ENCODE peak calls at places on chromosomes 1 and 21, in nine cellular contexts. E is HTR-8/SVneo; K is stimulated activated CD4-positive, alpha-beta T cell treated with anti-CD3 and anti-CD28 coated beads, Interleukin-1b, Interleukin-23, amount 100 ng/mL, for 1 hour; Q is ureter; D is Ammon's horn; U is amniotic stem cell; Y is NCI-H774; B is NCI-H2029; I is CD14-positive monocyte. Z is an unnamed sample.

GRCh38 chr1:235923466-235924008 is 56.8 kb upstream of the LYST start:
- DNase-seq in D (no peak), B (peak), I (no peak), Q (no peak), U (no peak), K (no peak), Y (peak), E (no peak), Z (no peak)

GRCh38 chr1:163315773-163316374 is 5.9 kb upstream of the NUF2 start:
- DNase-seq in Q (no peak), B (no peak), D (peak), Y (peak), U (peak), E (no peak), K (peak), I (no peak), Z (peak)

GRCh38 chr1:33137800-33138199 is 44.0 kb downstream of the TRIM62 start:
- DNase-seq in D (peak), U (no peak), B (no peak), Y (no peak), Q (no peak), I (no peak), E (peak), K (peak), Z (no peak)

GRCh38 chr1:61140778-61141177 is 58.4 kb downstream of the NFIA start:
- DNase-seq in U (no peak), E (no peak), K (no peak), Y (no peak), I (no peak), B (no peak), D (no peak), Q (no peak), Z (no peak)

GRCh38 chr1:15948600-15949452 is 27.1 kb downstream of the ZBTB17 start:
- DNase-seq in B (no peak), I (peak), K (no peak), Q (peak), Y (no peak), E (no peak), U (peak), D (no peak), Z (no peak)

GRCh38 chr1:38817958-38818705 is 41.4 kb downstream of the RRAGC start:
- DNase-seq in U (no peak), D (no peak), B (no peak), Y (no peak), I (no peak), K (peak), E (peak), Q (no peak), Z (peak)

GRCh38 chr1:154842635-154843034 is 27.4 kb downstream of the KCNN3 start:
- DNase-seq in K (no peak), D (no peak), Q (no peak), B (no peak), E (no peak), U (no peak), Y (no peak), I (no peak), Z (no peak)

GRCh38 chr1:44826375-44827196 is 16.5 kb downstream of the PTCH2 start:
- DNase-seq in E (no peak), I (peak), B (no peak), K (no peak), U (no peak), D (peak), Q (no peak), Y (no peak), Z (no peak)

GRCh38 chr1:98496246-98496995 is 165.1 kb upstream of the SNX7 start:
- DNase-seq in B (no peak), E (peak), K (no peak), Q (no peak), I (no peak), Y (no peak), D (no peak), U (no peak), Z (no peak)

GRCh38 chr1:226466301-226466700 is 58.4 kb upstream of the PARP1 start:
- DNase-seq in Q (no peak), U (no peak), Y (no peak), E (no peak), I (no peak), B (no peak), D (peak), K (no peak), Z (no peak)

GRCh38 chr1:58764294-58764978 is 19.4 kb downstream of the JUN start:
- DNase-seq in U (peak), B (no peak), Y (no peak), K (no peak), I (no peak), D (no peak), E (no peak), Q (no peak), Z (no peak)

GRCh38 chr1:193185206-193185605 is 1.2 kb downstream of the B3GALT2 start:
- DNase-seq in U (no peak), K (no peak), Q (no peak), D (no peak), Y (no peak), I (no peak), B (no peak), E (no peak), Z (no peak)

GRCh38 chr21:44487831-44488230 is 32.5 kb downstream of the LRRC3 start:
- DNase-seq in D (no peak), K (peak), B (no peak), I (no peak), E (no peak), Y (no peak), Q (no peak), U (no peak), Z (peak)

GRCh38 chr1:172135923-172136610 is 284.4 kb upstream of the C1orf105 start:
- DNase-seq in Y (no peak), U (no peak), Q (no peak), B (no peak), E (no peak), D (no peak), I (no peak), K (no peak), Z (no peak)

GRCh38 chr1:28895896-28896608 is 18.3 kb upstream of the EPB41 start:
- DNase-seq in E (no peak), Y (no peak), D (no peak), B (no peak), I (no peak), Q (no peak), U (no peak), K (no peak), Z (no peak)

GRCh38 chr1:30419831-30420230 is 303.6 kb downstream of the MATN1 start:
- DNase-seq in I (no peak), U (no peak), D (no peak), E (no peak), B (no peak), Q (peak), Y (no peak), K (no peak), Z (no peak)

GRCh38 chr1:58883037-58883887 is 99.4 kb upstream of the JUN start:
- DNase-seq in E (peak), K (no peak), Q (peak), I (peak), U (peak), B (peak), Y (no peak), D (peak), Z (peak)

GRCh38 chr1:20950689-20951088 is 163.6 kb upstream of the HP1BP3 start:
- DNase-seq in U (no peak), I (no peak), K (no peak), B (no peak), E (no peak), Y (no peak), Q (no peak), D (no peak), Z (no peak)

GRCh38 chr1:100107696-100108095 is 25.0 kb downstream of the SASS6 start:
- DNase-seq in Q (no peak), B (no peak), I (no peak), Y (no peak), E (no peak), D (no peak), U (no peak), K (no peak), Z (no peak)